ENCODE peak calls at places on chromosome 19, in five cellular contexts. One of them, this sample, is unnamed.

GRCh38 chr19:50551713-50552187 is 16.5 kb downstream of the LRRC4B start:
- DNase-seq in neuronal stem cell: peak
- DNase-seq in upper lobe of left lung: no peak
- DNase-seq in heart right ventricle: no peak
- DNase-seq in transverse colon: no peak
- DNase-seq in this sample: no peak

GRCh38 chr19:55484571-55485438 is at the start of gene NAT14:
- DNase-seq in neuronal stem cell: peak
- DNase-seq in upper lobe of left lung: peak
- DNase-seq in heart right ventricle: peak
- DNase-seq in transverse colon: peak
- DNase-seq in this sample: peak

GRCh38 chr19:49746206-49746958 is 16.7 kb downstream of the TSKS start:
- DNase-seq in neuronal stem cell: no peak
- DNase-seq in upper lobe of left lung: peak
- DNase-seq in heart right ventricle: peak
- DNase-seq in transverse colon: peak
- DNase-seq in this sample: peak

GRCh38 chr19:41615207-41615606 is 11.7 kb downstream of the CEACAM4 start:
- DNase-seq in neuronal stem cell: no peak
- DNase-seq in upper lobe of left lung: no peak
- DNase-seq in heart right ventricle: no peak
- DNase-seq in transverse colon: no peak
- DNase-seq in this sample: no peak

GRCh38 chr19:11375143-11375948 is 880 bp downstream of the SWSAP1 start:
- DNase-seq in neuronal stem cell: no peak
- DNase-seq in upper lobe of left lung: peak
- DNase-seq in heart right ventricle: peak
- DNase-seq in transverse colon: peak
- DNase-seq in this sample: peak

GRCh38 chr19:13727798-13728197 is 36.5 kb upstream of the MRI1 start:
- DNase-seq in neuronal stem cell: no peak
- DNase-seq in upper lobe of left lung: no peak
- DNase-seq in heart right ventricle: no peak
- DNase-seq in transverse colon: no peak
- DNase-seq in this sample: no peak

GRCh38 chr19:43524922-43525835 is 1.8 kb downstream of the ETHE1 start:
- DNase-seq in neuronal stem cell: no peak
- DNase-seq in upper lobe of left lung: peak
- DNase-seq in heart right ventricle: peak
- DNase-seq in transverse colon: peak
- DNase-seq in this sample: no peak

GRCh38 chr19:13817615-13818371 is 22.6 kb downstream of the ZSWIM4 start:
- DNase-seq in neuronal stem cell: no peak
- DNase-seq in upper lobe of left lung: peak
- DNase-seq in heart right ventricle: no peak
- DNase-seq in transverse colon: peak
- DNase-seq in this sample: no peak

GRCh38 chr19:21474671-21475181 is 30.7 kb upstream of the ZNF429 start:
- DNase-seq in neuronal stem cell: peak
- DNase-seq in upper lobe of left lung: peak
- DNase-seq in heart right ventricle: peak
- DNase-seq in transverse colon: peak
- DNase-seq in this sample: no peak

GRCh38 chr19:50779504-50780457 is 9.5 kb downstream of the GPR32 start:
- DNase-seq in neuronal stem cell: no peak
- DNase-seq in upper lobe of left lung: no peak
- DNase-seq in heart right ventricle: no peak
- DNase-seq in transverse colon: no peak
- DNase-seq in this sample: no peak

GRCh38 chr19:12065100-12065538 is 588 bp downstream of the ZNF844 start:
- DNase-seq in neuronal stem cell: no peak
- DNase-seq in upper lobe of left lung: peak
- DNase-seq in heart right ventricle: no peak
- DNase-seq in transverse colon: peak
- DNase-seq in this sample: peak

GRCh38 chr19:15412832-15413231 is 6.0 kb downstream of the AKAP8L start:
- DNase-seq in neuronal stem cell: no peak
- DNase-seq in upper lobe of left lung: no peak
- DNase-seq in heart right ventricle: no peak
- DNase-seq in transverse colon: no peak
- DNase-seq in this sample: no peak

GRCh38 chr19:3699071-3699740 is 1.1 kb downstream of the PIP5K1C start:
- DNase-seq in neuronal stem cell: no peak
- DNase-seq in upper lobe of left lung: peak
- DNase-seq in heart right ventricle: peak
- DNase-seq in transverse colon: peak
- DNase-seq in this sample: peak

GRCh38 chr19:53868091-53868891 is 608 bp downstream of the MYADM start:
- DNase-seq in neuronal stem cell: no peak
- DNase-seq in upper lobe of left lung: peak
- DNase-seq in heart right ventricle: peak
- DNase-seq in transverse colon: peak
- DNase-seq in this sample: no peak

GRCh38 chr19:14614099-14614412 is 31.2 kb downstream of the CLEC17A start:
- DNase-seq in neuronal stem cell: no peak
- DNase-seq in upper lobe of left lung: peak
- DNase-seq in heart right ventricle: no peak
- DNase-seq in transverse colon: no peak
- DNase-seq in this sample: no peak

GRCh38 chr19:33275559-33275932 is 26.8 kb downstream of the CEBPA start:
- DNase-seq in neuronal stem cell: no peak
- DNase-seq in upper lobe of left lung: no peak
- DNase-seq in heart right ventricle: no peak
- DNase-seq in transverse colon: no peak
- DNase-seq in this sample: no peak

GRCh38 chr19:2982983-2983350 is 5.6 kb downstream of the TLE6 start:
- DNase-seq in neuronal stem cell: no peak
- DNase-seq in upper lobe of left lung: peak
- DNase-seq in heart right ventricle: peak
- DNase-seq in transverse colon: peak
- DNase-seq in this sample: no peak

GRCh38 chr19:8334458-8335342 is 8.4 kb downstream of the KANK3 start:
- DNase-seq in neuronal stem cell: peak
- DNase-seq in upper lobe of left lung: peak
- DNase-seq in heart right ventricle: peak
- DNase-seq in transverse colon: peak
- DNase-seq in this sample: no peak

GRCh38 chr19:43723588-43723987 is 7.7 kb downstream of the IRGC start:
- DNase-seq in neuronal stem cell: no peak
- DNase-seq in upper lobe of left lung: no peak
- DNase-seq in heart right ventricle: no peak
- DNase-seq in transverse colon: no peak
- DNase-seq in this sample: no peak

GRCh38 chr19:33063356-33064116 is 1.2 kb downstream of the RHPN2 start:
- DNase-seq in neuronal stem cell: peak
- DNase-seq in upper lobe of left lung: no peak
- DNase-seq in heart right ventricle: no peak
- DNase-seq in transverse colon: peak
- DNase-seq in this sample: peak

GRCh38 chr19:51094696-51095279 is 12.1 kb upstream of the KLK14 start:
- DNase-seq in neuronal stem cell: peak
- DNase-seq in upper lobe of left lung: peak
- DNase-seq in heart right ventricle: peak
- DNase-seq in transverse colon: no peak
- DNase-seq in this sample: no peak

GRCh38 chr19:41926861-41927809 is 1.1 kb downstream of the ERFL start:
- DNase-seq in neuronal stem cell: no peak
- DNase-seq in upper lobe of left lung: no peak
- DNase-seq in heart right ventricle: no peak
- DNase-seq in transverse colon: no peak
- DNase-seq in this sample: no peak

GRCh38 chr19:32720216-32720935 is 809 bp downstream of the TDRD12 start:
- DNase-seq in neuronal stem cell: no peak
- DNase-seq in upper lobe of left lung: no peak
- DNase-seq in heart right ventricle: no peak
- DNase-seq in transverse colon: no peak
- DNase-seq in this sample: no peak

DNA sequence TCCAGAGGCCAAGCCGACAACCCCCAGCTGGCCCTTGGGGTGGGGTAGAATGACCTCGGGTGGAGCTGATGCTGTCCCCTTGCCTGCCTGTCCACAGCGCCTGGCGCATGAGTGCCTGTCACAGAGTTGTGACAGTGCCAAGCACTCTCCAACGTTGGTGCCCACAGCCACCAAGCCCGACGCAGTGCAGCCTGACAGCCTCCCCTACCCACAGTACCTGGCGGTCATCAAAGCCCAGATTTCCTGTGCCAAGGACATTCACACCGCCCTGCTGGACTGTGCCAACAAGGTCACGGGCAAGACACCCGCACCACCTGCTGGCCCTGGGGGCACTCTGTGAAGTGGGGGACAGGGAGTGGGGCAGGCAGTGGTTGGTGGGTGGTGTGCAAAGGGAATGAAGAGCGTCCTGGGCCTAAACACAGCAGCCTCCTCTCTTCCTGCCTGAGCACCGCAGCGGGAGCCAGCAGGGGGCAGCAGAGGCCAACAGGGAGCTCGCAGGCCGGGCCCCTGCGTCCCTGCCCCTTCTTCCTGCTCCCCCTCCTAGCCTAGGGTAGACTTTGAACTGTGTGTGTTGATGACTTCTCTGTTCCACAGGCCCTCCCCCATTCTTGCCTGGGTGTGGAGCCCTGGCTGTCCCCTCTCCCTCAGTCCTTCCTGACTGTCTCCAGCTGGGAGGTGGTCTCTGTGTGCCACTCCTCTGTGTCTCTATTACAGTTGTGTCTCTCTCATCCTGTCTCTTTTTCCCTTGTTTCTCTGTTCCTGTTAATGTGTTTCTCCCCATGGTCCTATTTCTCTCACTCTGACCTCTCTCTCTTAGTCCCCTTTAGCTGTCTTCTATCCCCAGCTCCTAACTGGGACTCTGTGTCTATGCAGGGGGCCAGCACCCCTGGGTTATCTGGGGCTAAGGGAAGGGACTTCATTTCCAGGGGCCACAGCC is 6.5 kb downstream of the MED29 start:
- DNase-seq in neuronal stem cell: no peak
- DNase-seq in upper lobe of left lung: peak
- DNase-seq in heart right ventricle: peak
- DNase-seq in transverse colon: peak
- DNase-seq in this sample: peak
- H3K4me3 ChIP-seq in neuronal stem cell: no peak
- H3K4me3 ChIP-seq in upper lobe of left lung: no peak
- H3K4me3 ChIP-seq in heart right ventricle: no peak
- H3K4me3 ChIP-seq in transverse colon: peak
- H3K4me3 ChIP-seq in this sample: peak

DNA sequence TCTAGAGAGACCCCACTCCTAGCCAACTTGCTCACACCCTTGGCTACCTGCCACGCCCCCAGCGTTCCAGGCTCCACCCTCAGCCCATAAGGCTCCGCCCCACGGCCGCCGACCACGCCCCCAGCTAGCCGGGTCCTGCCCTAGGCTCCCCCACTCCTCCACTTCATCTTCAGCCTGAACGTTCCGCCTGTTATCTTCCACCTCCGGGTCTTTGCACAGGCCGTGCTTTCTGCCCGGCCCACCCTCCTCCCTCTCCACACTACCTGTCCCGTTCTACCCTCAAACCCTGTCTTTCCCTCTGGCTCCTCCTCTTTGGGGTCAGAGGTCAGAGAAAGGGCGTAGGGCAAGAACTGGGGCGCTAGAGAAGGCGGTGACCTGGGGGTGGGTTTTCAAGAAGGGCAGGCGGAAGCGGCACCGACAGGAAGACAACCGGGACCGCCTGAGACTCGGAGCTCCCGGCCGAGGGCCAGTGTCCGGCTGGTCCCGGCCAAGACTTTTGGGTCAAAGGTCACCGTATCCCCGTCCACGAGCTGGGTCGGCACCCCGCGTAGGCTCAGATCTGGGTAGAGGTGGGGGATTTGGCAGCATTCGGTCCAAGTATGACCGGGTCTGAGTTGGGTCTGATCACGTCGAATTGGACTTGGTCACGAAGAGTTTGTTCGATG is 2.2 kb downstream of the PDE4C start:
- DNase-seq in neuronal stem cell: peak
- DNase-seq in upper lobe of left lung: peak
- DNase-seq in heart right ventricle: peak
- DNase-seq in transverse colon: peak
- DNase-seq in this sample: no peak
- H3K4me3 ChIP-seq in neuronal stem cell: peak
- H3K4me3 ChIP-seq in upper lobe of left lung: peak
- H3K4me3 ChIP-seq in heart right ventricle: peak
- H3K4me3 ChIP-seq in transverse colon: peak
- H3K4me3 ChIP-seq in this sample: peak

DNA sequence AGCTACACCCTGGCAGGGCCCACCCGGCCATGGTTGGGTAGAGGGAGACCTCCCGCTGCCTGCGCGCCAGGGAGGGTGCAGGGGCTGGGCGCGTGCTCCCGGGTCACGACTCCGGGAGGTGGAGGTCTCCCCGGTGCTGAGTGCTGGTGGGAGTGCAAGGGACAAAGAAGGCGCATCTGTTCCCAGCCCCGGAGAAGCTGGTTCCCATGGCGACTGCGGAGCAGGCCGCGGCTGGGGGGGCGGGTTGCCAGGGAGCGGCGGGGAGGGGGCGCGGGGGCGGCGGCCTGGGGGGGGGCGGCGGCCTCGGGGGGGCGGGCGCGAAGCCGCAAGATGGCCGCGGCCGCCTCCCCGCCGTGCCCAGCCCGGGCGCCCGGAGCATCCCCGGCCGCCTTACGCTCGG is 1.2 kb downstream of the CBARP start:
- DNase-seq in neuronal stem cell: no peak
- DNase-seq in upper lobe of left lung: no peak
- DNase-seq in heart right ventricle: no peak
- DNase-seq in transverse colon: no peak
- DNase-seq in this sample: no peak
- H3K4me3 ChIP-seq in neuronal stem cell: peak
- H3K4me3 ChIP-seq in upper lobe of left lung: peak
- H3K4me3 ChIP-seq in heart right ventricle: peak
- H3K4me3 ChIP-seq in transverse colon: no peak
- H3K4me3 ChIP-seq in this sample: no peak

DNA sequence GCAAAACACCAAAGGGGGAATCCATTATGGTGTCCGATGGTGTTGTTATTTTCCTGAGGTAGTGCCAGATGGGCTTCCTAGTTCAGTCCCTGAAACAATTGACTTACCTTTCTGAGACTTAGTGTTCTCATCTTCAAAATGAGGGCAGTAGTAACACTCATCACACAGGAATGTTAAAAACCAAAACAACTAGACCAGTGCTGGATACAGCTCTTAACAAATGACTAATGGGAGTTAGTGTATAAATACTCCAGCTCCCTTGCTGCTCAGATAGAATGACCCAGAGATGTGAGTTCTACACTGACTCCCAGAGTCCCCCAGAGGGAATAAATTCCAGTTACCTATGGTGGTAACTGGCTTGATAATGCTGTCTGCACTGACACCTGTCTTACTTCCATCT is 49.9 kb downstream of the MBD3L2B start:
- DNase-seq in neuronal stem cell: no peak
- DNase-seq in upper lobe of left lung: no peak
- DNase-seq in heart right ventricle: no peak
- DNase-seq in transverse colon: no peak
- DNase-seq in this sample: no peak
- H3K4me3 ChIP-seq in neuronal stem cell: no peak
- H3K4me3 ChIP-seq in upper lobe of left lung: no peak
- H3K4me3 ChIP-seq in heart right ventricle: no peak
- H3K4me3 ChIP-seq in transverse colon: no peak
- H3K4me3 ChIP-seq in this sample: no peak

GRCh38 chr19:19966862-19967261 is 66.1 kb downstream of the ZNF93 start:
- DNase-seq in neuronal stem cell: no peak
- DNase-seq in upper lobe of left lung: no peak
- DNase-seq in heart right ventricle: no peak
- DNase-seq in transverse colon: no peak
- DNase-seq in this sample: no peak
- H3K4me3 ChIP-seq in neuronal stem cell: no peak
- H3K4me3 ChIP-seq in upper lobe of left lung: no peak
- H3K4me3 ChIP-seq in heart right ventricle: no peak
- H3K4me3 ChIP-seq in transverse colon: no peak
- H3K4me3 ChIP-seq in this sample: no peak

This sample was measured in naive thymus-derived CD4-positive, alpha-beta T cell.